ENCODE peak calls at places on chromosomes 2 and 18, in seven cellular contexts. V, X, P, K, B, I and A are unnamed samples.

GRCh38 chr2:98761267-98761781 is 30.4 kb upstream of the MGAT4A start:
- DNase-seq in V (no peak), I (peak; percentile 33), B (no peak), K (no peak), P (no peak), X (no peak), A (no peak)

GRCh38 chr2:232652505-232652851 is 19.1 kb downstream of the EFHD1 start:
- DNase-seq in K (no peak), V (no peak), X (no peak), I (no peak), B (no peak), P (no peak), A (no peak)

GRCh38 chr2:199463000-199463692 is 5.4 kb upstream of the SATB2 start:
- DNase-seq in X (no peak), B (no peak), I (no peak), P (no peak), V (peak; percentile 90), K (peak; percentile 91), A (no peak)

GRCh38 chr2:29166237-29166630 is 51.0 kb downstream of the CLIP4 start:
- DNase-seq in X (no peak), I (no peak), P (no peak), K (no peak), V (no peak), B (no peak), A (no peak)

GRCh38 chr2:2018713-2019410 is 274.5 kb upstream of the PXDN start:
- DNase-seq in B (no peak), X (no peak), P (no peak), V (no peak), K (no peak), I (no peak), A (no peak)

GRCh38 chr2:74197983-74198460 is 393 bp upstream of the MTHFD2 start:
- DNase-seq in B (peak; percentile 90), X (no peak), V (no peak), K (no peak), P (no peak), I (no peak), A (peak; percentile 98)

GRCh38 chr2:40746150-40746549 is 294.3 kb upstream of the SLC8A1 start:
- DNase-seq in X (no peak), B (no peak), V (no peak), I (peak; percentile 52), K (no peak), P (no peak), A (no peak)

GRCh38 chr2:66840321-66841014 is 405.5 kb downstream of the MEIS1 start:
- DNase-seq in I (no peak), P (no peak), X (no peak), V (no peak), B (no peak), K (no peak), A (no peak)

GRCh38 chr2:120952318-120952717 is 216.7 kb downstream of the GLI2 start:
- DNase-seq in K (no peak), B (no peak), I (no peak), V (no peak), P (no peak), X (no peak), A (no peak)
- TF ChIP-seq SIN3A in K (no peak), B (no peak), I (no peak), V (no peak), P (no peak), X (no peak), A (no peak)

GRCh38 chr18:79695856-79696850 is 16.6 kb downstream of the CTDP1 start:
- DNase-seq in I (no peak), V (no peak), P (no peak), K (no peak), X (no peak), B (no peak), A (no peak)

GRCh38 chr18:79697976-79698375 is 18.4 kb downstream of the CTDP1 start:
- DNase-seq in I (no peak), V (no peak), B (no peak), K (no peak), P (no peak), X (no peak), A (no peak)

GRCh38 chr18:79698668-79699335 is 19.2 kb downstream of the CTDP1 start:
- DNase-seq in P (no peak), K (no peak), I (no peak), V (no peak), X (no peak), B (no peak), A (no peak)

GRCh38 chr18:79695269-79695668 is 15.7 kb downstream of the CTDP1 start:
- DNase-seq in B (no peak), X (no peak), P (no peak), I (no peak), K (no peak), V (no peak), A (no peak)

GRCh38 chr18:79697178-79697577 is 17.6 kb downstream of the CTDP1 start:
- DNase-seq in B (no peak), V (no peak), K (no peak), P (no peak), X (no peak), I (no peak), A (no peak)
- TF ChIP-seq SIN3A in B (no peak), V (no peak), K (no peak), P (no peak), X (no peak), I (no peak), A (no peak)

GRCh38 chr2:170218931-170219330 is 41.0 kb downstream of the MYO3B start:
- DNase-seq in P (no peak), K (no peak), V (no peak), X (no peak), I (no peak), B (no peak), A (no peak)

GRCh38 chr2:170222298-170222697 is 44.4 kb downstream of the MYO3B start:
- DNase-seq in K (no peak), B (no peak), V (no peak), X (no peak), I (no peak), P (no peak), A (no peak)

GRCh38 chr2:170222842-170223241 is 44.9 kb downstream of the MYO3B start:
- DNase-seq in I (no peak), V (no peak), K (no peak), P (no peak), X (no peak), B (no peak), A (no peak)

GRCh38 chr2:170224692-170225091 is 46.7 kb downstream of the MYO3B start:
- DNase-seq in I (no peak), V (peak; percentile 61), B (no peak), K (no peak), P (no peak), X (no peak), A (no peak)

DNA sequence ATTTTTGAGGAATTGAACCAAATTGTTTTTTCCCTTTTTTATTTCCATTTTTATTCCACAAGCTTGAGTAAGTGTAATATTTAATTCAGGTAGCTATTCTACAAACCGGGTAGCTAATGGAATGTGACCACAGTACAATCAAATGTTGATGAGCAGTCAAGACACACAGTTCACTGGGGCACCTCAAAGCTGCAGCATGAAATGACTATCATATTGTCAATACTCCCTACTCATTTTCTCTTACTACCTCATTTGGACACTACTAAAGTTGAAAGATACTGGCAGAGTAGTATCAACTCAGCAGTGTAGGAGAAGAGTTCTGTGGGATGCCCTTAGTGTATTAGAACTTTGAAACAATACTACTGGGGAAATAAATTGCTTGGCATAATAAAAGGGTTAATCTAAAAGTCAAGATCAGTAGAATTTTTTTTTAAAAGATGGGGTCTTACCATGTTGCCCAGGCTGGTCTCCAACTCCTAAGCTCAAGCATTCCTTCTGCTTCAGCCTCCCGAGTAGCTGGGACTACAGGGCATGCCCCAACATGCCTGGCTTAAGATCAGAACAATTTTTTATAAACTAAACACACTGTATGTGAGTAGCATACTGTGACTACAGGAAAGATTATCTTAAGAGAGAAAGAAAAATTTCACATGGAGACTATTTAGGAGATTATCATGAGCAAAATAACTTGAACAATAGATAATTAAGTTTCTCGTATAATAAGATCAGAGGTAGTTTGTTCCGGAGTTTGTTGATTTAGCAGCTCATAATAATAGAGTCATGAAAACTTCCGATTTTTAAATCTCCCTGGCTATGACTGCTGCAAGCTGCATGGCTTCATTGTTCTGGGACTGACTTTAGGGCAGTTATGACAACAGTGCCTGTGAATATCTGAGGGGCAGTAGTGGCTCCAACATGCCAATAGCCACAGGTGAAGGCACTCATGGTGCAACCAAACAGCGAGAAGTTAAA is 43.7 kb downstream of the MYO3B start:
- DNase-seq in I (no peak), P (no peak), X (no peak), V (no peak), K (peak; percentile 49), B (no peak), A (no peak)
- TF ChIP-seq SIN3A in I (no peak), P (no peak), X (no peak), V (no peak), K (no peak), B (no peak), A (no peak)

DNA sequence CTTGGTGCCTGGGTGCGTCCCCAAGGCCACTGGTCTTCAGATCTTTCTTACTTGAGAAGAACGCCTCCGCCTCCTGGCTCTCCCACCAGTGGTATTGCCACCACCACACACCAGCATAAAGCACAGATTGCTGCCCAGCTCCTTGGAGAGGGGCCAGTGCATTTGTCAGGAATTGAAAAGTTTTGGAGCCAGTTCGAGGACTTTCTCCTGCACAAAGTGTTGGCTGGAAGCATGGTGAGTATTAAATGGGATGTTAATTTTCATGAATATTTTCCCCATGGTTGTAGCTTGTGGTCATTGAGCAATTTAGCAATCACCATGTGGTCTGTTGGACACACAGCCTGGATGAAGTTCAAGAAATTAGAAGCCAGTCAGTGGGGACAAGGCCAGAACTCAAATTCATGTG is 684.6 kb upstream of the FANCL start:
- DNase-seq in B (no peak), P (no peak), X (peak; percentile 4), K (no peak), I (no peak), V (no peak), A (no peak)
- TF ChIP-seq SIN3A in B (no peak), P (no peak), X (no peak), K (no peak), I (no peak), V (no peak), A (no peak)

GRCh38 chr18:28512357-28512756 is 335.4 kb upstream of the CDH2 start:
- DNase-seq in V (no peak), B (no peak), X (no peak), K (no peak), I (no peak), P (peak; percentile 1), A (no peak)
- TF ChIP-seq SIN3A in V (no peak), B (no peak), X (no peak), K (no peak), I (no peak), P (no peak), A (no peak)